ENCODE peak calls at places on chromosome 14, in seven cellular contexts. R is upper lobe of right lung; D is H9; O is CD4-positive, CD25-positive, alpha-beta regulatory T cell; B is cardiac muscle cell; M is heart right ventricle; L is GM23248. S is an unnamed sample. For H3K4me1 and H3K9me3, the result is how much of the 10 kb centered on the place peaks cover.

GRCh38 chr14:103832046-103832445 is 15.3 kb downstream of the PPP1R13B start:
- DNase-seq in M (no peak), R (no peak), L (peak), D (no peak), O (no peak), B (no peak), S (no peak)

GRCh38 chr14:91252901-91253794 is 8.6 kb upstream of the GPR68 start:
- DNase-seq in L (peak), D (peak), M (peak), O (peak), R (peak), B (no peak), S (no peak)

GRCh38 chr14:21279783-21280182 is at the start of gene RPGRIP1:
- DNase-seq in B (no peak), M (no peak), R (no peak), D (no peak), L (no peak), O (no peak), S (no peak)

GRCh38 chr14:68549966-68550705 is 242.7 kb downstream of the ZFP36L1 start:
- DNase-seq in L (no peak), M (no peak), D (no peak), B (peak), O (no peak), R (no peak), S (no peak)

GRCh38 chr14:74501691-74502090 is 8.1 kb downstream of the ISCA2 start:
- DNase-seq in R (no peak), D (no peak), O (no peak), L (no peak), B (no peak), M (no peak), S (no peak)

GRCh38 chr14:102280376-102280962 is 24.5 kb downstream of the MOK start:
- DNase-seq in M (no peak), R (no peak), B (peak), D (no peak), L (peak), O (no peak), S (peak)

GRCh38 chr14:101992708-101993107 is 28.3 kb downstream of the DYNC1H1 start:
- DNase-seq in L (no peak), D (no peak), B (no peak), M (no peak), O (no peak), R (no peak), S (no peak)

GRCh38 chr14:74886001-74886400 is 4.3 kb downstream of the DLST start:
- DNase-seq in M (no peak), L (peak), O (no peak), D (peak), R (no peak), B (peak), S (no peak)

GRCh38 chr14:61256826-61257468 is 24.2 kb downstream of the TMEM30B start:
- DNase-seq in D (no peak), L (no peak), R (no peak), B (no peak), O (no peak), M (no peak), S (no peak)

GRCh38 chr14:43647302-43647701 is 859.8 kb downstream of the FSCB start:
- DNase-seq in O (no peak), D (peak), L (no peak), M (no peak), B (no peak), R (no peak), S (no peak)

GRCh38 chr14:35789651-35790050 is 19.4 kb downstream of the RALGAPA1 start:
- DNase-seq in M (no peak), D (no peak), R (no peak), L (peak), B (no peak), O (no peak), S (no peak)

GRCh38 chr14:29410581-29410980 is 517.1 kb downstream of the PRKD1 start:
- DNase-seq in M (no peak), L (no peak), O (no peak), B (no peak), R (no peak), D (no peak), S (no peak)

GRCh38 chr14:32252030-32252670 is 49.1 kb upstream of the RNU6-8 start:
- DNase-seq in O (peak), M (no peak), B (peak), D (peak), R (no peak), L (peak), S (no peak)

GRCh38 chr14:24076302-24076601 is 4.9 kb downstream of the CPNE6 start:
- DNase-seq in D (no peak), M (no peak), B (no peak), L (no peak), O (no peak), R (no peak), S (no peak)

GRCh38 chr14:33996450-33996849 is 45.6 kb upstream of the EGLN3 start:
- DNase-seq in D (no peak), L (no peak), B (no peak), R (no peak), M (no peak), O (no peak), S (no peak)

GRCh38 chr14:51609987-51610283 is 41.8 kb upstream of the FRMD6 start:
- DNase-seq in D (no peak), O (no peak), R (no peak), L (peak), M (no peak), B (peak), S (no peak)

GRCh38 chr14:102501751-102502315 is 7.7 kb downstream of the ANKRD9 start:
- DNase-seq in O (no peak), M (no peak), L (no peak), R (no peak), B (no peak), D (peak), S (no peak)

GRCh38 chr14:91300283-91300841 is 55.9 kb upstream of the GPR68 start:
- DNase-seq in L (no peak), B (no peak), R (no peak), M (no peak), O (no peak), D (no peak), S (no peak)

GRCh38 chr14:58305730-58306129 is 7.4 kb downstream of the ARID4A start:
- DNase-seq in L (no peak), D (no peak), R (no peak), M (no peak), O (no peak), B (no peak), S (no peak)

GRCh38 chr14:50003213-50004021 is 110.5 kb downstream of the ARF6 start:
- DNase-seq in M (peak), B (peak), D (peak), R (peak), L (peak), O (peak), S (peak)
- H3K4me1 ChIP-seq in M (under half), B (under half), D (under half), R (under half), L (half or more), O (half or more), S (half or more)

GRCh38 chr14:106488293-106488692 is 961.9 kb downstream of the TMEM121 start:
- DNase-seq in L (no peak), O (no peak), B (no peak), R (no peak), M (no peak), D (no peak), S (no peak)

GRCh38 chr14:106493962-106494823 is 967.8 kb downstream of the TMEM121 start:
- DNase-seq in D (no peak), M (no peak), O (no peak), L (no peak), R (no peak), B (no peak), S (no peak)

GRCh38 chr14:106491851-106492250 is 965.5 kb downstream of the TMEM121 start:
- DNase-seq in D (no peak), M (no peak), B (no peak), O (no peak), R (no peak), L (peak), S (no peak)

GRCh38 chr14:106490442-106490841 is 964.1 kb downstream of the TMEM121 start:
- DNase-seq in M (no peak), D (no peak), B (no peak), R (no peak), L (no peak), O (no peak), S (no peak)

DNA sequence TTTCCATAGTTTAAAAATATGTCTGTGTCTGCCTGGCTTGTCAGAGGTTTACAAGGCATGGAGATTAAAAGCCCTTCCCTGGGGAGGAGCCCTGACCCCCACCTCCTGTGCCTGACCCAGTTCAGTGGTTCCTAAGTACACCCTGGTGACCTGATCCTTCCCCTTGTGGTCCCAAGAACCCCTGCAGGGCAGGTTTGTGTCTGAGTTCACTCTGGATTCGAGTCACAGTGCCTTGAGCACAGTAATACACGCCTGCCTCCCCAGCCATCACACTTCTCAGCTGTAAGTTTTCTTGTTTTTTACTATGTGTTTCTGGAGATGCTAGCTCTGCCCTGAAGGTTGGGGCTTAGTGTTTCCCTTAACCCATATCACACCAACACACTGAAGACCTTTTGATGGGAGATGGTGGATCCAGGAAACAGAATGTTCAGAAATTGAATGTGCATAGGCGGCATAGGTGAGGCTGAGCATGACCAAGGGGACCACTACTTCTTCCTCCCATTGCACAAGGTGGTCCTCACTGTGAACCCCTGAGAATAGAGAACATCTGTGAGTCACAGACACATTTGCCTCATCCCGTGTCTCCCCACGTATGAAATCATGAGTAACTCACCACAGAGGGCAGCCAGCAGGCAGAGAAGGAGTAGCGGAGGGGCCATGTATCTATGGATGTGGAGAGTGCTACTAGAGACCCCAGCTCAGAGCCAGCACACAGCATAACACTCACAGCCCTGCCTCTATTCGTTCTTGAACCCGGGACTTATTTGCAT is 962.9 kb downstream of the TMEM121 start:
- DNase-seq in B (no peak), D (no peak), M (no peak), O (no peak), L (no peak), R (no peak), S (no peak)
- H3K9me3 ChIP-seq in B (under half), D (half or more), M (under half), O (under half), L (under half), R (under half), S (under half)

GRCh38 chr14:22549981-22550670 is 38.9 kb downstream of the DAD1 start:
- DNase-seq in O (peak), B (peak), R (no peak), D (no peak), M (no peak), L (no peak), S (no peak)
- H3K4me1 ChIP-seq in O (half or more), B (under half), R (under half), D (under half), M (under half), L (under half), S (under half)

GRCh38 chr14:106820119-106820518 is 1293.7 kb downstream of the TMEM121 start:
- DNase-seq in B (no peak), O (no peak), M (no peak), L (no peak), R (no peak), D (no peak), S (no peak)
- H3K9me3 ChIP-seq in B (under half), O (under half), M (under half), L (under half), R (under half), D (half or more), S (under half)

GRCh38 chr14:99561827-99562226 is 42.2 kb downstream of the CCDC85C start:
- DNase-seq in L (no peak), R (no peak), B (no peak), O (no peak), M (no peak), D (no peak), S (no peak)
- H3K4me1 ChIP-seq in L (under half), R (under half), B (under half), O (under half), M (half or more), D (under half), S (half or more)

GRCh38 chr14:66944872-66945271 is 244.4 kb upstream of the GARIN2 start:
- DNase-seq in D (no peak), L (peak), M (no peak), R (no peak), B (peak), O (no peak), S (no peak)
- H3K9me3 ChIP-seq in D (under half), L (under half), M (half or more), R (under half), B (under half), O (half or more), S (under half)

DNA sequence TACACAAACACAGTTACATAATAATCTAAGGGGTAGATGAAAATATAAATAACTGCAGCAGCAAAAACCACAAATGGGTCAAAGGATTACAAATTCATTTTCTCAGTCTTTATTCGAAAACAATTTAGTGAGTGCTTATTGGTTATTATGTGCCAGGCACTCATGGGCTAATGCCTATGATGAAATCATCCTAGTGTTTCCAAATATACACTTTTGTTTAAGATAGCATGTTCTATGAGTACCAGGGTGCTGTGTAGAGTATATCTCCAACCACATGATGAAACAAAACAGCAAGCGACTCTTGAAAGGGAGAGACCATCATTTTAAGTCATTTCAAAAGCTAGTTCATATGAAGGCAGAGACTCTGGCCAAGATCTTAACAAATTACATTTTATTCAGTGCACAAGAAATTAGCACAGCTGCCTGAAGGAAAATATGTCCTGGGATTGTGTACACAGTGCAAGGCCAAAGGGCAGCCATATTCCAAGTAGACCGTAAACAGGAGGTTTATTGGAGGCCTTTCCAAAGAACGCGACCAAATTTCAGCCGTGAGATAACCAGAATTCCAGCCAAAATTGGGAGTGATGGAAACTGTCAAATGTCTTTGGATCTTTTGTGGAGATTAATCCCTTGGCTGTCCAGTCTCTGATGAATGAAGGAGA is 204.2 kb downstream of the EFCAB11 start:
- DNase-seq in M (no peak), D (no peak), B (peak), R (no peak), L (peak), O (no peak), S (no peak)
- H3K4me1 ChIP-seq in M (under half), D (under half), B (under half), R (under half), L (under half), O (under half), S (under half)

GRCh38 chr14:45587142-45587541 is 334.1 kb upstream of the MIS18BP1 start:
- DNase-seq in B (no peak), L (no peak), M (no peak), D (no peak), O (no peak), R (no peak), S (no peak)
- H3K9me3 ChIP-seq in B (under half), L (under half), M (under half), D (under half), O (under half), R (under half), S (under half)

DNA sequence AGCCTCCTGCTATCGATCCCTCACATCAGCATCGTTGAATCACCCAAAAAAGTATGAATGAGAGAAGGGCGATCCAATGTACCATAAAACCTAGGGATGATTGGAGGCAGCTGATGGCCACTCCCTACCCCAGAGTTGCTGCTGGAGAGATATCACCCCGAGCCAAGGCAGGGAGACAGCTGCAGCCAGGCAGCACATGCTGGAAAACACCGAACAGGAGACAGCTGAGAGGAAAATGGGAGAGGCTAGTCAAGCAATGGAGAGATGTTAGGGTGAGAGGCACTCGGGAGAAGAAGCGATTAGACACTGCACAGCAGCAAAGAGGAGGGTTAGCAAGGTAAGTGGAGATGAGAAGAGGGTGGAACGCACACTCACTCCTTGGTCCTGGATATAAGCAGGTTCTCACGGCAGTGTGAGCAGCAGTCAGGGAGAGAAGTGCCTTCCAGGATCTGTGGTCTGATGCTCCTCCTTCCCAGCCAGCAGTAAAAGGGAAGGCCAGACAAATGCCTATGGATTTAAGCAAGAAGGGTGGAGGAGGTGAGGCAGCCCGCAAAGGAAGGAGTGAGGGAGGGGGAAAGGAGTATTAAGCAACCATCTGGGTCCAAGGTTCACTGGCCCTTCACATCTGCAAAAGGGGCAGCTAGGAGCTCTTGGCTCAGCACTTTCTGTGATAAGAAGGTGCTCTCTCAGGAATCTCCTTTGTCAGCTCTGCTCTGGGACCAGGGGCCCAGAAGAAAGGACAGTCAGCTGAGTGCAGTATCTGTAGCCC is at the start of gene SLC7A7:
- DNase-seq in M (no peak), R (peak), O (no peak), L (no peak), B (peak), D (peak), S (no peak)
- H3K4me1 ChIP-seq in M (under half), R (under half), O (under half), L (under half), B (under half), D (under half), S (under half)

S was measured in RWPE2.